ENCODE peak calls at places on chromosomes 1 and 21, in ten cellular contexts. One of them, this sample, is unnamed.

GRCh38 chr1:30721311-30722174 is 1.8 kb downstream of the MATN1 start:
- DNase-seq in fibroblast of lung: no peak
- DNase-seq in lung: no peak
- DNase-seq in K562: no peak
- DNase-seq in left ventricle myocardium inferior: no peak
- DNase-seq in tibial nerve: no peak
- DNase-seq in ovary: peak; percentile 50
- DNase-seq in neural progenitor cell: no peak
- DNase-seq in Panc1: no peak
- DNase-seq in heart right ventricle: no peak
- DNase-seq in this sample: no peak

GRCh38 chr1:168348146-168348709 is 67.6 kb downstream of the TBX19 start:
- DNase-seq in left ventricle myocardium inferior: no peak
- DNase-seq in fibroblast of lung: peak; percentile 30
- DNase-seq in neural progenitor cell: no peak
- DNase-seq in tibial nerve: no peak
- DNase-seq in K562: no peak
- DNase-seq in ovary: no peak
- DNase-seq in heart right ventricle: no peak
- DNase-seq in Panc1: no peak
- DNase-seq in lung: no peak
- DNase-seq in this sample: no peak

GRCh38 chr21:14683021-14683420 is 136.9 kb upstream of the SAMSN1 start:
- DNase-seq in heart right ventricle: no peak
- DNase-seq in fibroblast of lung: no peak
- DNase-seq in left ventricle myocardium inferior: no peak
- DNase-seq in K562: no peak
- DNase-seq in lung: no peak
- DNase-seq in tibial nerve: no peak
- DNase-seq in Panc1: no peak
- DNase-seq in neural progenitor cell: no peak
- DNase-seq in ovary: no peak
- DNase-seq in this sample: no peak

GRCh38 chr1:52348704-52349301 is 17.2 kb downstream of the CC2D1B start:
- DNase-seq in left ventricle myocardium inferior: no peak
- DNase-seq in Panc1: no peak
- DNase-seq in ovary: no peak
- DNase-seq in lung: no peak
- DNase-seq in fibroblast of lung: peak; percentile 48
- DNase-seq in neural progenitor cell: peak; percentile 71
- DNase-seq in heart right ventricle: no peak
- DNase-seq in tibial nerve: no peak
- DNase-seq in K562: no peak
- DNase-seq in this sample: no peak

GRCh38 chr1:242629396-242629795 is 104.9 kb upstream of the PLD5 start:
- DNase-seq in ovary: no peak
- DNase-seq in neural progenitor cell: no peak
- DNase-seq in Panc1: peak; percentile 86
- DNase-seq in left ventricle myocardium inferior: no peak
- DNase-seq in K562: no peak
- DNase-seq in fibroblast of lung: no peak
- DNase-seq in lung: no peak
- DNase-seq in heart right ventricle: no peak
- DNase-seq in tibial nerve: no peak
- DNase-seq in this sample: no peak

GRCh38 chr1:243718893-243719292 is 131.2 kb downstream of the AKT3 start:
- DNase-seq in left ventricle myocardium inferior: no peak
- DNase-seq in tibial nerve: no peak
- DNase-seq in fibroblast of lung: peak; percentile 48
- DNase-seq in K562: no peak
- DNase-seq in heart right ventricle: no peak
- DNase-seq in neural progenitor cell: no peak
- DNase-seq in ovary: no peak
- DNase-seq in Panc1: no peak
- DNase-seq in lung: no peak
- DNase-seq in this sample: no peak

GRCh38 chr1:48851638-48852037 is 74.9 kb upstream of the BEND5 start:
- DNase-seq in lung: no peak
- DNase-seq in heart right ventricle: no peak
- DNase-seq in K562: no peak
- DNase-seq in tibial nerve: no peak
- DNase-seq in neural progenitor cell: no peak
- DNase-seq in Panc1: no peak
- DNase-seq in ovary: no peak
- DNase-seq in left ventricle myocardium inferior: no peak
- DNase-seq in fibroblast of lung: no peak
- DNase-seq in this sample: no peak

GRCh38 chr1:160622885-160623633 is 23.8 kb downstream of the SLAMF1 start:
- DNase-seq in K562: no peak
- DNase-seq in ovary: no peak
- DNase-seq in heart right ventricle: no peak
- DNase-seq in Panc1: no peak
- DNase-seq in neural progenitor cell: no peak
- DNase-seq in tibial nerve: no peak
- DNase-seq in left ventricle myocardium inferior: no peak
- DNase-seq in lung: no peak
- DNase-seq in fibroblast of lung: no peak
- DNase-seq in this sample: no peak

GRCh38 chr1:95309031-95309459 is 75.0 kb downstream of the RWDD3 start:
- DNase-seq in Panc1: no peak
- DNase-seq in heart right ventricle: no peak
- DNase-seq in left ventricle myocardium inferior: no peak
- DNase-seq in ovary: no peak
- DNase-seq in K562: peak; percentile 51
- DNase-seq in fibroblast of lung: peak; percentile 67
- DNase-seq in tibial nerve: no peak
- DNase-seq in lung: no peak
- DNase-seq in neural progenitor cell: peak; percentile 80
- DNase-seq in this sample: no peak

GRCh38 chr1:18776777-18777176 is 82.7 kb downstream of the TAS1R2 start:
- DNase-seq in left ventricle myocardium inferior: no peak
- DNase-seq in lung: no peak
- DNase-seq in tibial nerve: no peak
- DNase-seq in Panc1: no peak
- DNase-seq in K562: no peak
- DNase-seq in neural progenitor cell: no peak
- DNase-seq in ovary: no peak
- DNase-seq in fibroblast of lung: no peak
- DNase-seq in heart right ventricle: no peak
- DNase-seq in this sample: no peak

GRCh38 chr1:9373614-9374013 is 80.9 kb downstream of the SPSB1 start:
- DNase-seq in heart right ventricle: no peak
- DNase-seq in fibroblast of lung: no peak
- DNase-seq in lung: no peak
- DNase-seq in Panc1: no peak
- DNase-seq in K562: no peak
- DNase-seq in neural progenitor cell: no peak
- DNase-seq in tibial nerve: no peak
- DNase-seq in left ventricle myocardium inferior: no peak
- DNase-seq in ovary: no peak
- DNase-seq in this sample: no peak

DNA sequence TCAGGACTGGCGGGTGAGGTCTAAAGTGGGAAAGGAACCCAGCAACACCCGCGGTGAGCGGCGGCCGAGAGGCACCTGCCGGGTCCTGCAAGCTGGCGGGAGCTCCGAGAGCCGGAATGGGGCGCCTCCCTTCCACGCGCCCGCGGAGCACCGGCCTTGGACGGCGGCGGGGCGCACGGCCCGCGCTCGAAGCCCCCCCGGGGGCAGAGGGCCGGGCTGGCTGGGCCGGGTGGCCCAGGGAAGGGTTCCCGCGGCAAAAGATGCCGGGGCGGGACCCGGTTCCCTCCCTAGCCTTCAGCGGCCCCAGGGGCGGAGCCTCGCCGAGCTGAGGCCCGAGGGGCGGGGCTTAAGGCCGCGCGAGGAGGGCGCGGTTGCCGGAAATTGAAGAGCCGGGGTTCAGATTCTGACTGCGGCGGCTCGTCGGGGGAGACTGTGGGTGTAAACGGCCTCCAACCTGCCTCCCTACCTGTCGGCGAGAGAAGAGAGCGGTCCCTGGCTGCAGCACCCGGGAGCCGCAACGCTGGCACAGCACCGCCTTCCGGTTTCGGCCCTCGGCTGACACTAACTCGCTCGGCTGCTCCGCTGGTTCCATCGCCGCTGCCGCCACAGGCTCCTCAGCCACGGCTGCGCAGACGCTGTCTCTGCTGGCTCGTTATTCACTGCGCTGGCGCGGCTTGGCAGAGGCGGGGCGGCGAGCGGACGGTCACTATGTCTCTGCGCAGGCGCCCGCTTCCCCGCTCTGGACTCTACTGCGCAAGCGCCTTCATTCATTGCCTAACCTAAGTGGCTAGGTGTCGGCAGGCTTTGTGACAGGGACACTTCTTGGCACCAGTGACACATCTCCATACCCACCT is at the start of gene RABIF:
- DNase-seq in lung: peak; percentile 96
- DNase-seq in tibial nerve: peak; percentile 92
- DNase-seq in Panc1: peak; percentile 83
- DNase-seq in heart right ventricle: peak; percentile 97
- DNase-seq in neural progenitor cell: peak; percentile 99
- DNase-seq in ovary: peak; percentile 95
- DNase-seq in K562: peak; percentile 99
- DNase-seq in fibroblast of lung: peak; percentile 91
- DNase-seq in left ventricle myocardium inferior: peak; percentile 97
- DNase-seq in this sample: peak; percentile 97
- TF ChIP-seq CTCF in lung: no peak
- TF ChIP-seq CTCF in tibial nerve: no peak
- TF ChIP-seq CTCF in Panc1: no peak
- TF ChIP-seq CTCF in heart right ventricle: peak; percentile 32
- TF ChIP-seq CTCF in neural progenitor cell: peak; percentile 21
- TF ChIP-seq CTCF in ovary: no peak
- TF ChIP-seq CTCF in K562: peak; percentile 48
- TF ChIP-seq CTCF in fibroblast of lung: peak; percentile 36
- TF ChIP-seq CTCF in left ventricle myocardium inferior: peak; percentile 41
- TF ChIP-seq CTCF in this sample: peak; percentile 8

DNA sequence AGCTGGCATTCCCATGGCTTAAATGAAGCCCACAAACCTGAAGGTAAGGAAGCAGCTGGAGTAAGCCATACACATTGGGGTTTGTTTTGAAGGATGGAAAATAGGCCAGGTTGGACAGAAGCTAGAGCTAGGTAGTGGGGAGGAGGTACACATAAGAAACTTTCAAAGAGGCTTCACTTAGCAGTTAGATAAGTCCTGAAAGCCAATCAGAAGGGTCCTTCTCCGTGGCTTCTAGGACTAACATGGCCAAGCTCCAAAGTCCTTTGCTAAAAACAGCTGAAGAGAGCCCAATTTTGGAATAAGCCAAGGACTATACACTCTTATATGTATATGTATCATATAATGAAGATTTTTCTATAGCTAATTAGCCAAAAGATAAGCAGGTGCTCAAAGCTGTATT is 1.8 kb downstream of the EYA3 start:
- DNase-seq in neural progenitor cell: no peak
- DNase-seq in K562: no peak
- DNase-seq in lung: no peak
- DNase-seq in heart right ventricle: no peak
- DNase-seq in tibial nerve: no peak
- DNase-seq in left ventricle myocardium inferior: no peak
- DNase-seq in fibroblast of lung: no peak
- DNase-seq in Panc1: no peak
- DNase-seq in ovary: no peak
- DNase-seq in this sample: no peak
- H3K4me3 ChIP-seq in neural progenitor cell: peak overlapping the region; percentile 84
- H3K4me3 ChIP-seq in K562: peak overlapping the region; percentile 76
- H3K4me3 ChIP-seq in lung: no peak overlapping the region
- H3K4me3 ChIP-seq in heart right ventricle: no peak overlapping the region
- H3K4me3 ChIP-seq in tibial nerve: no peak overlapping the region
- H3K4me3 ChIP-seq in left ventricle myocardium inferior: peak overlapping the region; percentile 88
- H3K4me3 ChIP-seq in fibroblast of lung: peak overlapping the region; percentile 50
- H3K4me3 ChIP-seq in Panc1: peak overlapping the region; percentile 14
- H3K4me3 ChIP-seq in ovary: no peak overlapping the region
- H3K4me3 ChIP-seq in this sample: no peak overlapping the region

DNA sequence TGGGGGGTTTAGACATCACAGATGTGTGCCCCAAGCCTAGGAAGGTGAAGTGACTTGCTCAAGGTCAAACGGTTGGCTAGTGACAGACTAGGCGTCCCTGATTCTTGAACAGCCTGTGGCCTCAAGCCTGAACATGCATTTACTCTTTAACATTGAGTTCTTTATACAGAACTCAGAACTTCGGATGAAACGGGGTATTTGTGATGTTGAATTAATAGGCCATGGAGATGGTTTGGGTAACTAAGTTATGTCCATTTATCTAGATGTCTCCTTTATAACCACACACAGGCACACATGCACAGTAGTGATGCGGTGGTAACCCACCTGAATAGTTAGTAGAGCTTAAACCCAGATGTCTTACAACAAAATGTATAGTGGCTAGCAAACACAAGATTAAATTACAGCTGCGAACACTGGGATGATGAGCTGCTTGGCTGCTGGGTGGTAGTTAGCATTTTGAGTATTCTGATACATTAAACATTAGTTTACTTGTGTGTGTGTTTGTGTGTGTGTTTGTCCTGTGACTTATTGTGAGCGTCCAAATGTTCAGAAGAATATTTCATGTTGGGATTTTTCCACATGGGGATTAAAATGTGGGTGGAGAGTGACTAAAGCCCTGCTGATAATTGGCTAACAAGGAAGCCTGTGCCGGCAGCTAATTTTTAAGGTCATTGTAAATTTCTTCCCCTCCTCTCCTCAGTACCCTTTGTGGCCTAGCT is 2.3 kb downstream of the ATP1A1 start:
- DNase-seq in Panc1: no peak
- DNase-seq in left ventricle myocardium inferior: no peak
- DNase-seq in lung: no peak
- DNase-seq in K562: no peak
- DNase-seq in ovary: no peak
- DNase-seq in heart right ventricle: no peak
- DNase-seq in neural progenitor cell: no peak
- DNase-seq in fibroblast of lung: no peak
- DNase-seq in tibial nerve: no peak
- DNase-seq in this sample: no peak
- H3K9me3 ChIP-seq in Panc1: no peaks in the 10 kb centered on the region
- H3K9me3 ChIP-seq in left ventricle myocardium inferior: no peaks in the 10 kb centered on the region
- H3K9me3 ChIP-seq in lung: no peaks in the 10 kb centered on the region
- H3K9me3 ChIP-seq in K562: no peaks in the 10 kb centered on the region
- H3K9me3 ChIP-seq in ovary: no peaks in the 10 kb centered on the region
- H3K9me3 ChIP-seq in heart right ventricle: no peaks in the 10 kb centered on the region
- H3K9me3 ChIP-seq in neural progenitor cell: no peaks in the 10 kb centered on the region
- H3K9me3 ChIP-seq in fibroblast of lung: no peaks in the 10 kb centered on the region
- H3K9me3 ChIP-seq in tibial nerve: no peaks in the 10 kb centered on the region
- H3K9me3 ChIP-seq in this sample: no peaks in the 10 kb centered on the region

DNA sequence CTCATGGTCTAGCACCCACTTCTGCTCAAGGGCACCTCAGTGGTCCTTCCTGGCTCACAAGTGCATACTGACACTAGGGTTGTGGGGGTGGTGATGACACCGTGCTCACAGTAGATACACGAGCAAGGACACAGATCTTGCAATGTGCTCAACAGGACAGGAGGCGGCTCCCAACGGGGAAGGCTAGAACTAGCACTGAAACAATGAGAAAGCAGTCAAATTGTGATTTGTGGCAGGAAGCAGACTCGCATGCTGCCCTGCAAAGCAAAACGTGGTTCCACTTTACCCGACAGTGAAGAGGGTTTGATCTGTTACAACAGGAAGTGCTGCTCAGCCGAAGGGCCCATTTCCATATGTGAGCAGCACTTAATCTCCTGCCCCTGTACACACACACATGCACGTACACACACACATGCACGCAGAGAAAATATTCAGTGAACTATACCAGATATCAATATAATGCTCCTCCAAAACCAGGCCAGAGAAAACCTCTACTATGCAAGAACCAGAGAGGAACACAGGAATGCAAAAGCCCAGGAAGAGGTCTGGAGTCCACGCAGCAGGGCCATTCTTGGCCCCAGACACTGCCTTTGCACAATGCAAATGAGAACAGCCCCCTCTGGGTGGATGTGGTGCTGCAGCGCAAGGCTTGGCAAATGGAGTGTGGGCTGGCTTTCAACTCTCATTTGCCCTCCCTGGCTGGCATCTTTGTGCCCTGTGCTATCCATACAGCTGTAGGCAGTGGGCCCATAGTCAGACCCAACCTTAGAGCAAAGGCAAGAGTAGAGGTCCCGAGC is 47.1 kb downstream of the KANK4 start:
- DNase-seq in lung: no peak
- DNase-seq in left ventricle myocardium inferior: no peak
- DNase-seq in ovary: no peak
- DNase-seq in fibroblast of lung: no peak
- DNase-seq in neural progenitor cell: peak; percentile 38
- DNase-seq in K562: no peak
- DNase-seq in tibial nerve: no peak
- DNase-seq in heart right ventricle: no peak
- DNase-seq in Panc1: no peak
- DNase-seq in this sample: no peak
- TF ChIP-seq CTCF in lung: no peak
- TF ChIP-seq CTCF in left ventricle myocardium inferior: no peak
- TF ChIP-seq CTCF in ovary: no peak
- TF ChIP-seq CTCF in fibroblast of lung: no peak
- TF ChIP-seq CTCF in neural progenitor cell: peak; percentile 37
- TF ChIP-seq CTCF in K562: no peak
- TF ChIP-seq CTCF in tibial nerve: no peak
- TF ChIP-seq CTCF in heart right ventricle: no peak
- TF ChIP-seq CTCF in Panc1: no peak
- TF ChIP-seq CTCF in this sample: no peak

This sample was measured in right lobe of liver.